ENCODE peak calls at places on chromosomes 3 and 15, in four cellular contexts. One of them, this sample, is unnamed.

GRCh38 chr3:8665407-8665896 is 20.9 kb upstream of the SSUH2 start:
- DNase-seq in EH: no peak
- DNase-seq in non-pigmented ciliary epithelial cell: no peak
- DNase-seq in HuH-7: no peak
- DNase-seq in this sample: no peak

GRCh38 chr3:195095035-195095703 is 175.8 kb downstream of the XXYLT1 start:
- DNase-seq in EH: no peak
- DNase-seq in non-pigmented ciliary epithelial cell: no peak
- DNase-seq in HuH-7: no peak
- DNase-seq in this sample: no peak

GRCh38 chr3:171323934-171324535 is 136.2 kb downstream of the TNIK start:
- DNase-seq in EH: peak
- DNase-seq in HuH-7: no peak
- DNase-seq in non-pigmented ciliary epithelial cell: no peak
- DNase-seq in this sample: no peak

GRCh38 chr3:129547241-129547640 is 4.3 kb downstream of the H1-8 start:
- DNase-seq in EH: no peak
- DNase-seq in HuH-7: no peak
- DNase-seq in non-pigmented ciliary epithelial cell: no peak
- DNase-seq in this sample: no peak

GRCh38 chr3:32453346-32453745 is 49.3 kb downstream of the CMTM6 start:
- DNase-seq in HuH-7: no peak
- DNase-seq in EH: peak
- DNase-seq in non-pigmented ciliary epithelial cell: no peak
- DNase-seq in this sample: no peak

GRCh38 chr3:14645453-14645852 is 6.1 kb upstream of the CCDC174 start:
- DNase-seq in non-pigmented ciliary epithelial cell: no peak
- DNase-seq in EH: no peak
- DNase-seq in HuH-7: no peak
- DNase-seq in this sample: no peak

GRCh38 chr15:94253742-94254141 is 22.4 kb downstream of the MCTP2 start:
- DNase-seq in EH: no peak
- DNase-seq in HuH-7: no peak
- DNase-seq in non-pigmented ciliary epithelial cell: no peak
- DNase-seq in this sample: no peak

GRCh38 chr15:89385596-89386242 is 51.1 kb upstream of the POLG start:
- DNase-seq in non-pigmented ciliary epithelial cell: no peak
- DNase-seq in HuH-7: no peak
- DNase-seq in EH: no peak
- DNase-seq in this sample: no peak

GRCh38 chr3:78900426-78900825 is 867.4 kb downstream of the ROBO1 start:
- DNase-seq in non-pigmented ciliary epithelial cell: no peak
- DNase-seq in HuH-7: no peak
- DNase-seq in EH: peak
- DNase-seq in this sample: no peak